ENCODE peak calls at places on chromosomes 7 and 10, in nine cellular contexts. V is GM04503; W is skeletal muscle cell; B is astrocyte; R is ELR; M is CD4-positive, CD25-positive, alpha-beta regulatory T cell; G is EL; C is HuH-7.5; L is GM12891. A is an unnamed sample.

GRCh38 chr10:127148933-127149220 is 47.5 kb downstream of the INSYN2A start:
- DNase-seq in G (peak; percentile 81), V (peak; percentile 69), W (no peak), C (no peak), M (no peak), R (peak; percentile 92), B (peak; percentile 92), L (no peak), A (no peak)

GRCh38 chr10:99976886-99977391 is 32.8 kb downstream of the DNMBP start:
- DNase-seq in B (peak; percentile 99), W (peak; percentile 97), L (no peak), V (peak; percentile 89), R (peak; percentile 98), G (peak; percentile 97), C (no peak), M (no peak), A (peak; percentile 92)

GRCh38 chr10:74813371-74813770 is 13.0 kb upstream of the KAT6B start:
- DNase-seq in G (no peak), C (no peak), R (no peak), L (no peak), M (no peak), W (no peak), V (no peak), B (no peak), A (no peak)

GRCh38 chr10:123995461-123996131 is 97.8 kb downstream of the CHST15 start:
- DNase-seq in G (peak; percentile 95), R (peak; percentile 76), B (peak; percentile 93), L (no peak), C (peak; percentile 84), M (peak; percentile 39), W (peak; percentile 50), V (peak; percentile 75), A (peak; percentile 62)

GRCh38 chr10:97547889-97548485 is 24.6 kb upstream of the ANKRD2 start:
- DNase-seq in W (no peak), V (no peak), G (no peak), M (no peak), R (no peak), C (no peak), B (peak; percentile 45), L (no peak), A (no peak)

GRCh38 chr7:149772821-149773425 is 465 bp downstream of the ZNF467 start:
- DNase-seq in B (no peak), W (no peak), G (no peak), M (peak; percentile 14), R (no peak), C (no peak), V (no peak), L (no peak), A (no peak)

GRCh38 chr10:90111671-90112070 is 410.3 kb downstream of the KIF20B start:
- DNase-seq in C (no peak), B (peak; percentile 81), G (peak; percentile 7), R (no peak), M (no peak), W (no peak), L (no peak), V (no peak), A (no peak)

GRCh38 chr7:122719010-122719578 is 16.4 kb upstream of the RNF148 start:
- DNase-seq in V (no peak), L (no peak), G (no peak), W (no peak), B (no peak), M (no peak), C (no peak), R (no peak), A (no peak)

GRCh38 chr10:116708386-116708785 is 34.0 kb downstream of the HSPA12A start:
- DNase-seq in C (no peak), M (no peak), L (no peak), R (peak; percentile 37), V (peak; percentile 45), B (peak; percentile 91), G (peak; percentile 62), W (peak; percentile 31), A (peak; percentile 66)

A was measured in AG04449.